ENCODE peak calls at places on chromosomes 13 and 19, in six cellular contexts. U is stimulated activated naive CD8-positive, alpha-beta T cell treated with anti-CD3 and anti-CD28 coated beads, Interleukin-15, Interleukin-2, amounts not matched to agents 100 U/mL and 50 U/mL, for 24 hours; I is mucosa of descending colon; Y is left colon; J is heart left ventricle; B is CD4-positive, alpha-beta T cell. L is an unnamed sample.

GRCh38 chr19:49761625-49762311 is 1.3 kb downstream of the TSKS start:
- ATAC-seq in B (no peak), J (no peak), I (no peak), Y (no peak), U (no peak), L (no peak)

GRCh38 chr19:8571006-8571411 is 6.2 kb downstream of the MYO1F start:
- ATAC-seq in Y (peak), I (peak), J (peak), B (peak), U (peak), L (peak)

GRCh38 chr19:6362024-6362344 is 653 bp downstream of the CLPP start:
- ATAC-seq in I (peak), J (peak), U (no peak), Y (peak), B (peak), L (peak)

GRCh38 chr19:4023600-4024398 is 16.3 kb downstream of the PIAS4 start:
- ATAC-seq in B (no peak), I (no peak), Y (no peak), J (peak), U (no peak), L (no peak)

GRCh38 chr13:31234729-31235128 is 35.0 kb downstream of the B3GLCT start:
- ATAC-seq in B (no peak), Y (peak), U (no peak), I (peak), J (peak), L (peak)

GRCh38 chr19:47390533-47391488 is 28.5 kb downstream of the MEIS3 start:
- ATAC-seq in Y (no peak), U (no peak), B (peak), I (no peak), J (no peak), L (peak)

GRCh38 chr19:800360-801029 is 3.2 kb downstream of the PTBP1 start:
- ATAC-seq in Y (peak), U (no peak), J (no peak), B (no peak), I (peak), L (peak)

GRCh38 chr19:46654621-46655152 is 6.3 kb downstream of the DACT3 start:
- ATAC-seq in J (no peak), I (no peak), B (no peak), U (no peak), Y (no peak), L (no peak)

L was measured in esophagus mucosa.